ENCODE peak calls at places on chromosomes 3 and 15, in ten cellular contexts. W is mesothelial cell of epicardium, E is left ventricle myocardium inferior, H is cardiac fibroblast, D is nephron progenitor cell, J is fibroblast of villous mesenchyme, I is choroid plexus epithelial cell, O is pancreas, K is AG04450, G is GM06990. X is an unnamed sample.
A peak's percentile ranks its signal among the peaks of the same experiment; 100 is the strongest.

GRCh38 chr3:104437891-104438290 is 928.8 kb upstream of the ALCAM start:
- DNase-seq in I (peak; percentile 87), J (peak; percentile 2), O (no peak), D (no peak), H (peak; percentile 59), K (no peak), G (no peak), W (no peak), E (no peak), X (no peak)

GRCh38 chr15:80160570-80161156 is 7.9 kb downstream of the FAH start:
- DNase-seq in H (peak; percentile 97), O (no peak), D (no peak), E (peak; percentile 43), K (peak; percentile 78), J (peak; percentile 95), W (no peak), I (peak; percentile 96), G (peak; percentile 46), X (no peak)

GRCh38 chr15:74378853-74379252 is 11.4 kb upstream of the CYP11A1 start:
- DNase-seq in K (no peak), D (no peak), O (no peak), E (no peak), H (peak; percentile 53), W (no peak), J (peak; percentile 69), I (peak; percentile 69), G (no peak), X (no peak)

GRCh38 chr3:44069276-44069675 is 172.4 kb upstream of the TOPAZ1 start:
- DNase-seq in O (no peak), D (no peak), G (no peak), K (no peak), H (no peak), W (no peak), I (no peak), J (no peak), E (no peak), X (no peak)

GRCh38 chr3:191361456-191361855 is 31.1 kb upstream of the UTS2B start:
- DNase-seq in J (no peak), W (no peak), O (no peak), H (no peak), G (no peak), I (no peak), K (no peak), D (no peak), E (no peak), X (no peak)

GRCh38 chr15:88139936-88140335 is 116.6 kb downstream of the NTRK3 start:
- DNase-seq in O (no peak), E (no peak), G (no peak), H (no peak), J (no peak), D (no peak), I (no peak), W (no peak), K (no peak), X (no peak)

GRCh38 chr3:27279153-27279552 is 90.0 kb downstream of the NEK10 start:
- DNase-seq in J (peak; percentile 33), E (no peak), H (peak; percentile 28), D (no peak), K (no peak), I (peak; percentile 58), W (no peak), G (no peak), O (no peak), X (no peak)

GRCh38 chr3:138220788-138221187 is 33.7 kb downstream of the ARMC8 start:
- DNase-seq in W (no peak), J (no peak), E (no peak), H (peak; percentile 40), O (no peak), K (no peak), G (no peak), I (no peak), D (no peak), X (no peak)

GRCh38 chr15:70947369-70948335 is 55.0 kb downstream of the LRRC49 start:
- DNase-seq in D (no peak), W (no peak), I (no peak), O (no peak), H (no peak), K (no peak), E (no peak), J (no peak), G (no peak), X (no peak)

GRCh38 chr3:46135475-46135874 is 72.6 kb downstream of the CCR1 start:
- DNase-seq in E (no peak), K (no peak), D (no peak), W (no peak), H (no peak), G (no peak), I (no peak), O (no peak), J (no peak), X (no peak)

GRCh38 chr3:126367316-126367805 is 10.2 kb upstream of the KLF15 start:
- DNase-seq in D (no peak), G (no peak), O (peak; percentile 68), K (no peak), I (no peak), E (no peak), J (no peak), H (no peak), W (no peak), X (peak; percentile 40)

GRCh38 chr15:51223771-51224229 is 114.6 kb downstream of the CYP19A1 start:
- DNase-seq in O (no peak), E (no peak), H (peak; percentile 92), J (peak; percentile 73), K (no peak), D (no peak), W (no peak), I (peak; percentile 55), G (no peak), X (no peak)

GRCh38 chr15:66565141-66565595 is 630 bp downstream of the LCTL start:
- DNase-seq in W (no peak), I (no peak), G (no peak), J (no peak), D (no peak), H (no peak), E (no peak), O (no peak), K (no peak), X (no peak)

GRCh38 chr15:66567897-66568296 is 2.1 kb upstream of the LCTL start:
- DNase-seq in K (no peak), J (no peak), D (no peak), W (no peak), H (no peak), I (no peak), G (no peak), O (no peak), E (no peak), X (no peak)

GRCh38 chr15:66569461-66570137 is 3.8 kb upstream of the LCTL start:
- DNase-seq in E (no peak), I (no peak), K (no peak), W (no peak), G (no peak), D (no peak), H (no peak), J (no peak), O (peak; percentile 13), X (no peak)

GRCh38 chr15:66565731-66566130 is at the start of gene LCTL:
- DNase-seq in H (peak; percentile 60), I (peak; percentile 68), O (no peak), D (peak; percentile 47), W (no peak), E (no peak), K (peak; percentile 30), G (no peak), J (peak; percentile 12), X (no peak)

GRCh38 chr15:66566963-66567531 is 1.2 kb upstream of the LCTL start:
- DNase-seq in O (peak; percentile 70), I (peak; percentile 85), K (peak; percentile 42), H (peak; percentile 81), G (peak; percentile 30), D (peak; percentile 78), W (peak; percentile 55), E (peak; percentile 32), J (peak; percentile 74), X (no peak)
- TF ChIP-seq CTCF in O (peak; percentile 49), I (peak; percentile 75), K (peak; percentile 73), H (peak; percentile 70), G (peak; percentile 72), D (peak; percentile 72), W (peak; percentile 78), E (peak; percentile 78), J (peak; percentile 74), X (peak; percentile 86)

GRCh38 chr15:34621675-34622074 is 38.2 kb upstream of the GOLGA8B start:
- DNase-seq in K (no peak), J (peak; percentile 48), E (no peak), G (no peak), D (no peak), W (no peak), I (peak; percentile 62), H (peak; percentile 53), O (no peak), X (no peak)
- TF ChIP-seq CTCF in K (peak; percentile 56), J (peak; percentile 50), E (peak; percentile 61), G (peak; percentile 26), D (no peak), W (no peak), I (peak; percentile 50), H (peak; percentile 30), O (no peak), X (peak; percentile 69)

DNA sequence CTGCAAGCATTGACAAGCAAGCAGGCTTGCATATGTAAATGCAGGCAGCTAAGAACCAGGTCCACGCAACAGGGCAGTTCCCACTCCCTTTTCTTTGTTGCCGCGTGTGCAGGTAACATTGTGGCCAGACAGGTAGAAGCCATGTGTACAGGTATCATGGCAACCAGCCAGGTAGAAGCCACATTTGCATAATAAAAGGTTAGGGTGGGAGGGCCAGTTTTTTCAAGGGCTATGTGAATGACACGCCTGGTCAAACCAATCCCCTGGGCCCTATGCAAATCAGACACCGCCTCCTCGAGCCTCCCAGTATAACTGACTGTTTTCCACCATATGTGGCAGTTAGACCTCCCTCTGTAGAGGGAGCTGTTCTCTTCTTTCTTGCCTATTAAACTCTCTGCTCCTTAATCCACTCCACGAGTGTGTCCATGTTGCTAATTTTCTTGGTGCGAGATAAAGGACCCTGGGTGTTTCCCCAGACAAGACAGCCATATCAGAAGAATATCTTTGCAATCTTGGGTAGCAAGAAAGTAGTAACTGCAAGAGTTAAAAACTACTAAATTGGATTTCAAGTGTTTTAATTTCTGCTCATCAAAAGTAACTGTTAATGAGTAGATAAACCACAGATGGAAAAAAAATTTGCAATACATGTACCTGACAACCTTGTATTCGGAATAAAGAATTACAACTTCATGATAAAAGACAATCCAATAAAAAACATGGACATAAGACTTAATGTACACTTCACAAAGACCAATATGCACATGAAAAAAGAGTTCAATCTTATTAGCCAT is 21.8 kb downstream of the PCOLCE2 start:
- DNase-seq in H (peak; percentile 26), D (no peak), I (peak; percentile 16), O (no peak), J (no peak), E (no peak), G (no peak), W (no peak), K (no peak), X (no peak)
- TF ChIP-seq CTCF in H (peak; percentile 6), D (no peak), I (peak; percentile 17), O (no peak), J (peak; percentile 9), E (no peak), G (no peak), W (no peak), K (no peak), X (peak; percentile 30)

DNA sequence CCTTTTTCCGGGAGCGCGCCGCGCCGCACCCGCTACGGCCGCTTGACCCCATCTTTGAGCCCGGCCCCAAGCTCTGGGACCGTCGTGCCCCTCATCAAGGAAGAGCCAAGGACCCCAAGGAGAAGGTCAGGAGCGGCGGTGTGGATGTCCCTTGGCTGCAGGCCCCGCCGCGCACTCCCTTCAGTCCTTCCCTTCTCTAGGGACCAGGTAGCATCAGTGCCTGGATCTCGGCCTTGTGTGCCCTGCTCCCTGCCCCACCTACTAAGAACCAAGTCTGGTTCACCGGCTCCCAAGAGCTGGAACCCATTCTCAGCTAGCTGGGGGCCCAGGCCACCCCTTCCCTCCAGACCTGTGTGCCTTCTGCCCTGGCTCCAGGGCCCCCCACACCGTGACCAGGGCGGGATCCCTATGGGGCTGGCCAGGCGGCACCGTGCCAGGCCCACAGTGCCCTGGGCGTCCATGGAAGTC is 69.3 kb upstream of the CGNL1 start:
- DNase-seq in J (no peak), K (no peak), W (no peak), O (no peak), D (no peak), E (no peak), G (no peak), I (no peak), H (no peak), X (peak; percentile 86)
- TF ChIP-seq CTCF in J (no peak), K (no peak), W (no peak), O (no peak), D (no peak), E (peak; percentile 38), G (no peak), I (no peak), H (no peak), X (peak; percentile 56)

X was measured in chondrocyte.